ENCODE peak calls at places on chromosomes 2 and 18, in seven cellular contexts. S is CD4-positive, alpha-beta memory T cell; O is GM03348; M is MG63; Y is H54; Q is sigmoid colon; U is transverse colon. G is an unnamed sample.

GRCh38 chr18:27298215-27298804 is 113.2 kb upstream of the CHST9 start:
- DNase-seq in S (no peak), O (peak), M (no peak), Y (no peak), Q (no peak), U (no peak), G (no peak)

GRCh38 chr18:35868919-35869318 is 103.6 kb upstream of the RMP24 start:
- DNase-seq in S (no peak), O (no peak), M (no peak), Y (no peak), Q (no peak), U (no peak), G (no peak)

GRCh38 chr2:48457227-48457626 is 72.7 kb upstream of the STON1 start:
- DNase-seq in S (no peak), O (no peak), M (no peak), Y (no peak), Q (no peak), U (no peak), G (no peak)

GRCh38 chr2:241272298-241272721 is 43.2 kb downstream of the HDLBP start:
- DNase-seq in S (peak), O (no peak), M (peak), Y (peak), Q (peak), U (peak), G (peak)

GRCh38 chr18:79797518-79798345 is at the start of gene KCNG2:
- DNase-seq in S (no peak), O (peak), M (no peak), Y (no peak), Q (peak), U (no peak), G (peak)

GRCh38 chr2:236776695-236777251 is 207.1 kb downstream of the ACKR3 start:
- DNase-seq in S (no peak), O (peak), M (peak), Y (peak), Q (no peak), U (no peak), G (no peak)

GRCh38 chr2:73187549-73187948 is 14.8 kb upstream of the NOTO start:
- DNase-seq in S (no peak), O (no peak), M (no peak), Y (no peak), Q (no peak), U (no peak), G (no peak)

GRCh38 chr2:62032096-62032495 is 126.6 kb downstream of the COMMD1 start:
- DNase-seq in S (no peak), O (no peak), M (no peak), Y (no peak), Q (no peak), U (no peak), G (no peak)

GRCh38 chr18:21638822-21639221 is 26.7 kb downstream of the SNRPD1 start:
- DNase-seq in S (no peak), O (no peak), M (no peak), Y (no peak), Q (no peak), U (no peak), G (no peak)

GRCh38 chr2:121135168-121135853 is 149.7 kb downstream of the TFCP2L1 start:
- DNase-seq in S (no peak), O (no peak), M (no peak), Y (no peak), Q (no peak), U (no peak), G (no peak)

GRCh38 chr2:113891265-113891959 is 1.5 kb downstream of the ACTR3 start:
- DNase-seq in S (no peak), O (no peak), M (no peak), Y (no peak), Q (no peak), U (no peak), G (no peak)

GRCh38 chr2:101718993-101719571 is 21.6 kb downstream of the MAP4K4 start:
- DNase-seq in S (peak), O (peak), M (no peak), Y (no peak), Q (no peak), U (no peak), G (no peak)

GRCh38 chr2:26590960-26591618 is 50.1 kb downstream of the CIB4 start:
- DNase-seq in S (no peak), O (no peak), M (no peak), Y (no peak), Q (peak), U (no peak), G (peak)

GRCh38 chr18:26262156-26262555 is 35.9 kb downstream of the TAF4B start:
- DNase-seq in S (no peak), O (no peak), M (no peak), Y (no peak), Q (no peak), U (no peak), G (no peak)

GRCh38 chr18:36688020-36688965 is 140.5 kb downstream of the TPGS2 start:
- DNase-seq in S (peak), O (peak), M (peak), Y (peak), Q (no peak), U (peak), G (peak)

GRCh38 chr2:69335291-69335690 is 51.7 kb downstream of the GFPT1 start:
- DNase-seq in S (no peak), O (peak), M (no peak), Y (no peak), Q (no peak), U (no peak), G (no peak)

GRCh38 chr2:18265614-18266013 is 294.8 kb downstream of the RDH14 start:
- DNase-seq in S (no peak), O (no peak), M (no peak), Y (no peak), Q (no peak), U (no peak), G (no peak)

GRCh38 chr2:60806988-60807681 is 51.1 kb downstream of the PAPOLG start:
- DNase-seq in S (peak), O (peak), M (peak), Y (peak), Q (no peak), U (no peak), G (no peak)

GRCh38 chr18:76428396-76429261 is 66.4 kb downstream of the ZNF516 start:
- DNase-seq in S (no peak), O (peak), M (no peak), Y (no peak), Q (peak), U (peak), G (no peak)

GRCh38 chr18:13302611-13303267 is 84.2 kb downstream of the LDLRAD4 start:
- DNase-seq in S (no peak), O (no peak), M (no peak), Y (no peak), Q (no peak), U (no peak), G (no peak)

GRCh38 chr18:45291616-45292612 is 323.4 kb upstream of the SLC14A2 start:
- DNase-seq in S (no peak), O (no peak), M (no peak), Y (no peak), Q (no peak), U (no peak), G (no peak)

GRCh38 chr2:140641163-140641562 is 1489.7 kb downstream of the LRP1B start:
- DNase-seq in S (no peak), O (no peak), M (no peak), Y (no peak), Q (no peak), U (no peak), G (no peak)

GRCh38 chr2:148754864-148755263 is 110.3 kb downstream of the EPC2 start:
- DNase-seq in S (no peak), O (no peak), M (no peak), Y (no peak), Q (no peak), U (no peak), G (no peak)

GRCh38 chr2:213455316-213456008 is 171.2 kb downstream of the SPAG16 start:
- DNase-seq in S (no peak), O (no peak), M (no peak), Y (no peak), Q (no peak), U (no peak), G (no peak)

GRCh38 chr2:95267458-95268207 is 6.6 kb upstream of the PROM2 start:
- DNase-seq in S (no peak), O (no peak), M (peak), Y (no peak), Q (no peak), U (no peak), G (peak)

GRCh38 chr2:191112448-191112901 is 38.3 kb downstream of the STAT4 start:
- DNase-seq in S (no peak), O (no peak), M (no peak), Y (no peak), Q (no peak), U (no peak), G (no peak)

GRCh38 chr2:19140463-19141208 is 217.8 kb downstream of the OSR1 start:
- DNase-seq in S (no peak), O (peak), M (peak), Y (peak), Q (no peak), U (no peak), G (no peak)

GRCh38 chr2:180905002-180905401 is 75.4 kb upstream of the UBE2E3 start:
- DNase-seq in S (no peak), O (no peak), M (no peak), Y (no peak), Q (no peak), U (no peak), G (peak)

G was measured in H9.